ENCODE peak calls at places on chromosome 5, in four cellular contexts. U is activated T-helper 2 cell treated with anti-CD3 and anti-CD28 coated beads, Interferon-gamma antibody, Interleukin-2, Interleukin-4, amounts not matched to agents 10 μg/mL and 5 μg/mL and 100 μg/mL, durations not matched to agents 14 hours and 24 hours and 36 hours; Y is brain microvascular endothelial cell; X is right atrium auricular region. A is an unnamed sample.

GRCh38 chr5:170760126-170760525 is 23.4 kb upstream of the GABRP start:
- DNase-seq in U (no peak), Y (no peak), X (no peak), A (no peak)

GRCh38 chr5:58703925-58704324 is 121.0 kb downstream of the RAB3C start:
- DNase-seq in U (no peak), Y (no peak), X (no peak), A (no peak)

GRCh38 chr5:132389453-132390286 is 20.2 kb downstream of the SLC22A5 start:
- DNase-seq in U (no peak), Y (peak; percentile 98), X (no peak), A (peak; percentile 98)

GRCh38 chr5:7347377-7347776 is 48.6 kb upstream of the ADCY2 start:
- DNase-seq in U (no peak), Y (no peak), X (no peak), A (no peak)

GRCh38 chr5:133742370-133743036 is 130.2 kb upstream of the FSTL4 start:
- DNase-seq in U (no peak), Y (no peak), X (peak; percentile 30), A (no peak)

GRCh38 chr5:150561192-150561512 is 53.2 kb downstream of the NDST1 start:
- DNase-seq in U (no peak), Y (no peak), X (no peak), A (no peak)

GRCh38 chr5:138289296-138289695 is 14.9 kb upstream of the GFRA3 start:
- DNase-seq in U (no peak), Y (no peak), X (no peak), A (no peak)

GRCh38 chr5:28500511-28500910 is 1462.1 kb upstream of the CDH9 start:
- DNase-seq in U (no peak), Y (no peak), X (no peak), A (no peak)

GRCh38 chr5:1076406-1076805 is 35.5 kb downstream of the SLC12A7 start:
- DNase-seq in U (no peak), Y (no peak), X (no peak), A (no peak)

GRCh38 chr5:13660072-13660471 is 284.4 kb downstream of the DNAH5 start:
- DNase-seq in U (no peak), Y (no peak), X (no peak), A (no peak)

GRCh38 chr5:102961671-102962070 is 158.3 kb downstream of the GIN1 start:
- DNase-seq in U (no peak), Y (no peak), X (no peak), A (no peak)

GRCh38 chr5:174045470-174046025 is at the start of gene NSG2:
- DNase-seq in U (peak; percentile 18), Y (peak; percentile 89), X (peak; percentile 62), A (peak; percentile 74)

GRCh38 chr5:139863361-139863760 is 67.8 kb downstream of the PSD2 start:
- DNase-seq in U (no peak), Y (no peak), X (peak; percentile 68), A (no peak)

GRCh38 chr5:178234753-178235599 is 2.4 kb upstream of the PHYKPL start:
- DNase-seq in U (peak; percentile 61), Y (peak; percentile 58), X (peak; percentile 81), A (no peak)

GRCh38 chr5:136382071-136382470 is 16.7 kb upstream of the TRPC7 start:
- DNase-seq in U (no peak), Y (no peak), X (no peak), A (no peak)

GRCh38 chr5:76180817-76181805 is 97.9 kb downstream of the SV2C start:
- DNase-seq in U (no peak), Y (no peak), X (no peak), A (no peak)

GRCh38 chr5:32687167-32687831 is 23.8 kb upstream of the NPR3 start:
- DNase-seq in U (no peak), Y (no peak), X (no peak), A (no peak)

GRCh38 chr5:137393196-137393993 is 105.7 kb downstream of the SPOCK1 start:
- DNase-seq in U (no peak), Y (no peak), X (no peak), A (no peak)

GRCh38 chr5:83375049-83375710 is 96.4 kb upstream of the VCAN start:
- DNase-seq in U (no peak), Y (no peak), X (no peak), A (no peak)